ENCODE peak calls at places on chromosome 4, in eight cellular contexts. T is HCT116, B is SK-N-SH, S is OCI-LY7, K is GM23338, P is neural progenitor cell, X is PC-3, N is MM.1S. H is an unnamed sample.
A peak's percentile ranks its signal among the peaks of the same experiment; 100 is the strongest.

GRCh38 chr4:152957437-152958185 is 21.5 kb downstream of the FHDC1 start:
- DNase-seq in T (no peak), B (no peak), S (no peak), K (peak; percentile 46), P (no peak), X (no peak), N (no peak), H (no peak)

GRCh38 chr4:5747746-5748365 is 36.9 kb downstream of the EVC start:
- DNase-seq in T (no peak), B (no peak), S (no peak), K (no peak), P (no peak), X (peak; percentile 87), N (no peak), H (peak; percentile 97)

GRCh38 chr4:163344147-163345050 is 707 bp downstream of the NPY5R start:
- DNase-seq in T (no peak), B (peak; percentile 47), S (no peak), K (peak; percentile 72), P (peak; percentile 76), X (no peak), N (no peak), H (no peak)

GRCh38 chr4:105306820-105307219 is 160.1 kb downstream of the TET2 start:
- DNase-seq in T (no peak), B (no peak), S (no peak), K (no peak), P (no peak), X (no peak), N (no peak), H (no peak)

GRCh38 chr4:141389649-141390048 is 169.0 kb downstream of the ZNF330 start:
- DNase-seq in T (no peak), B (no peak), S (no peak), K (peak; percentile 34), P (peak; percentile 73), X (no peak), N (no peak), H (no peak)

GRCh38 chr4:173529505-173530325 is at the start of gene HAND2:
- DNase-seq in T (no peak), B (peak; percentile 91), S (no peak), K (peak; percentile 69), P (peak; percentile 83), X (no peak), N (no peak), H (peak; percentile 97)

GRCh38 chr4:156575430-156576073 is 396.0 kb downstream of the PDGFC start:
- DNase-seq in T (no peak), B (no peak), S (no peak), K (peak; percentile 65), P (peak; percentile 23), X (peak; percentile 32), N (no peak), H (peak; percentile 38)

GRCh38 chr4:120304801-120305200 is 238.2 kb upstream of the MAD2L1 start:
- DNase-seq in T (no peak), B (no peak), S (no peak), K (no peak), P (no peak), X (no peak), N (no peak), H (peak; percentile 42)

GRCh38 chr4:158671665-158671914 is at the start of gene C4orf46:
- DNase-seq in T (no peak), B (no peak), S (no peak), K (no peak), P (no peak), X (peak; percentile 5), N (no peak), H (no peak)

GRCh38 chr4:187606581-187606980 is 389.0 kb upstream of the ZFP42 start:
- DNase-seq in T (peak; percentile 54), B (peak; percentile 67), S (peak; percentile 49), K (peak; percentile 77), P (peak; percentile 73), X (peak; percentile 64), N (peak; percentile 46), H (peak; percentile 63)

GRCh38 chr4:153332936-153333335 is 11.6 kb upstream of the MND1 start:
- DNase-seq in T (no peak), B (no peak), S (no peak), K (no peak), P (no peak), X (no peak), N (no peak), H (peak; percentile 65)

GRCh38 chr4:4541661-4542570 is at the start of gene STX18:
- DNase-seq in T (peak; percentile 74), B (peak; percentile 92), S (peak; percentile 90), K (peak; percentile 91), P (peak; percentile 93), X (peak; percentile 76), N (peak; percentile 87), H (peak; percentile 89)

GRCh38 chr4:184453402-184454160 is 20.8 kb downstream of the IRF2 start:
- DNase-seq in T (no peak), B (no peak), S (peak; percentile 74), K (peak; percentile 47), P (peak; percentile 29), X (peak; percentile 42), N (peak; percentile 87), H (peak; percentile 91)

GRCh38 chr4:158170691-158171455 is 2.0 kb downstream of the GASK1B start:
- DNase-seq in T (no peak), B (no peak), S (no peak), K (peak; percentile 73), P (no peak), X (peak; percentile 53), N (no peak), H (peak; percentile 61)

GRCh38 chr4:38160487-38161207 is 200.4 kb downstream of the PTTG2 start:
- DNase-seq in T (peak; percentile 88), B (no peak), S (no peak), K (peak; percentile 71), P (peak; percentile 38), X (peak; percentile 76), N (no peak), H (peak; percentile 98)

GRCh38 chr4:65083076-65083475 is 587.2 kb downstream of the EPHA5 start:
- DNase-seq in T (no peak), B (no peak), S (no peak), K (no peak), P (peak; percentile 7), X (no peak), N (no peak), H (no peak)

GRCh38 chr4:125368161-125368560 is 53.4 kb downstream of the FAT4 start:
- DNase-seq in T (no peak), B (peak; percentile 1), S (no peak), K (no peak), P (no peak), X (peak; percentile 65), N (no peak), H (peak; percentile 81)

DNA sequence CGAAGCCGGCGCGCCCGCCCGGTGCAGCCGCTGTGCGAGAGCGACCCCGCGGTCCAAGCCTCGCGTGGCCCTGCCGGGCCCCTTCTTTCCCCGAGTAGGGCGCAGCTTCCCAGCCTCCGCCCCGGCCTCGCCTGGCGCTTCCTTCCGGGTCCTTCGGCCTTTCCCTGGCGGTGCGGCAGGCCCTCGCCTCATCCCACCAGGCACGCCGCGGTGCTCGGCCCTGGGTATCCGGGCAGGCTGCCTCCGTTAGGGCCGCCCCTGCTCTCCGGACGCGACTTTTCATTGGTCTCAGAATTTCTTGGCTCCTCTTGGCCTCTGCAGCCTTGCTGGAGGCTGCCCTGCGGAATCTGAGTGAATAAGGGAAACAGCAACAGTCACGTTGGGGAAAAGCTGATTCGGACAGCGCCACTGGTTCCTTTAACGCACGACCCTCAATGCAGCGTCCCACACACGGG is 429 bp downstream of the UVSSA start:
- DNase-seq in T (no peak), B (peak; percentile 88), S (peak; percentile 70), K (peak; percentile 77), P (no peak), X (peak; percentile 55), N (peak; percentile 75), H (peak; percentile 96)
- TF ChIP-seq EZH2phosphoT487 in T (no peak), B (no peak), S (no peak), K (no peak), P (no peak), X (no peak), N (no peak), H (no peak)

GRCh38 chr4:147109800-147110199 is 164.1 kb upstream of the TTC29 start:
- DNase-seq in T (no peak), B (no peak), S (no peak), K (no peak), P (no peak), X (no peak), N (no peak), H (no peak)
- H3K79me2 ChIP-seq in T (no peaks in the 10 kb centered on the region), B (no peaks in the 10 kb centered on the region), S (no peaks in the 10 kb centered on the region), K (no peaks in the 10 kb centered on the region), P (no peaks in the 10 kb centered on the region), X (no peaks in the 10 kb centered on the region), N (no peaks in the 10 kb centered on the region), H (no peaks in the 10 kb centered on the region)

GRCh38 chr4:6751611-6752485 is 30.7 kb upstream of the KIAA0232 start:
- DNase-seq in T (no peak), B (no peak), S (no peak), K (no peak), P (no peak), X (peak; percentile 34), N (no peak), H (no peak)

GRCh38 chr4:6750302-6751221 is 32.0 kb upstream of the KIAA0232 start:
- DNase-seq in T (no peak), B (no peak), S (no peak), K (no peak), P (no peak), X (peak; percentile 61), N (no peak), H (no peak)

GRCh38 chr4:6753891-6754290 is 28.6 kb upstream of the KIAA0232 start:
- DNase-seq in T (no peak), B (no peak), S (no peak), K (no peak), P (no peak), X (no peak), N (no peak), H (no peak)

GRCh38 chr4:6753103-6753560 is 29.4 kb upstream of the KIAA0232 start:
- DNase-seq in T (no peak), B (no peak), S (no peak), K (no peak), P (peak; percentile 61), X (no peak), N (no peak), H (no peak)

DNA sequence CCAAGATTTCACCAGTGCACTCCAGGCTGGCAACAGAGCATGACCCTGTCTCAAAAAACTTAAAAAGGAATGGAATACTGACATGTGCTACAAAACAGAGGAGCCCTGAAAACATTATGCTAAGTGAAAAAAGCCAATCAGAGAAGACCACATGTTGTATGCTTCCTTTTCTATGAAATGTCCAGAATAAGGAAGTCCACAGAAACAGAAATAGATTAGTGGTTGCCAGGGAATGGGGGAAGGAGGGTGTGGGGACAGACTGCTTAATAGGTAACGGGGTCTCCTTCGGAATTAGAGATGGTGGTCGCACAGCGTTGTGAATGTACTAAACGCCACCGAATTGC is 30.1 kb upstream of the KIAA0232 start:
- DNase-seq in T (no peak), B (no peak), S (no peak), K (no peak), P (no peak), X (no peak), N (no peak), H (no peak)
- H3K27ac ChIP-seq in T (no peak overlapping the region), B (no peak overlapping the region), S (no peak overlapping the region), K (no peak overlapping the region), P (no peak overlapping the region), X (no peak overlapping the region), N (no peak overlapping the region), H (no peak overlapping the region)

DNA sequence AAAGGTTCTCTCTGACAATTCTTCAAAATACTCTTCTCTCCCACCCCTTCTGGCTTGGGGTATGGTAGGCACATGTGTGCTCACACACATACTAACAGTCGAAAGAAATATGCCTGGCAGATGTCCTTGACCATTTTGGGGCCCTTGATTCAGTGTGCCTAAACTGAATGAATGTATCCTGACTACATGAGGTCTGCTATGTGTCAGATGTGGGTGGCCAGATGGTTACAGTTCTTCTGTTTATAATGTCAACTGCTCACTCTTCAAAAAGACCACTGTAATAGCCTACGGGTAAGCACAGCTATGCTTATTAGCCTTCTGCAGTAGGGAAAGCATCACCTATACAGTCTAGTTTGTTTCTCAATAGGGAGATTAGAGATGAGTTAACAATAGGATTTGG is 63.7 kb upstream of the VEGFC start:
- DNase-seq in T (no peak), B (no peak), S (no peak), K (no peak), P (no peak), X (no peak), N (no peak), H (no peak)
- TF ChIP-seq EZH2phosphoT487 in T (no peak), B (no peak), S (no peak), K (no peak), P (no peak), X (no peak), N (no peak), H (no peak)